ENCODE peak calls at places on chromosomes 11 and 22, in eight cellular contexts. One of them, this sample, is unnamed.

GRCh38 chr22:23106906-23107367 is 34.9 kb downstream of the RSPH14 start:
- DNase-seq in fibroblast of mammary gland: no peak
- DNase-seq in PC-3: no peak
- DNase-seq in activated CD4-positive, alpha-beta T cell treated with anti-CD3 and anti-CD28 coated beads, Interleukin-2, amount 50 U/mL, for 1 hour: no peak
- DNase-seq in lower leg skin: no peak
- DNase-seq in Peyer's patch: no peak
- DNase-seq in cardiac fibroblast: no peak
- DNase-seq in EL: no peak
- DNase-seq in this sample: no peak

GRCh38 chr11:124454552-124454951 is 9.1 kb upstream of the OR8B8 start:
- DNase-seq in fibroblast of mammary gland: no peak
- DNase-seq in PC-3: no peak
- DNase-seq in activated CD4-positive, alpha-beta T cell treated with anti-CD3 and anti-CD28 coated beads, Interleukin-2, amount 50 U/mL, for 1 hour: no peak
- DNase-seq in lower leg skin: no peak
- DNase-seq in Peyer's patch: no peak
- DNase-seq in cardiac fibroblast: no peak
- DNase-seq in EL: no peak
- DNase-seq in this sample: no peak

GRCh38 chr22:31556627-31557203 is 60.4 kb downstream of the SFI1 start:
- DNase-seq in fibroblast of mammary gland: peak; percentile 48
- DNase-seq in PC-3: peak; percentile 58
- DNase-seq in activated CD4-positive, alpha-beta T cell treated with anti-CD3 and anti-CD28 coated beads, Interleukin-2, amount 50 U/mL, for 1 hour: no peak
- DNase-seq in lower leg skin: no peak
- DNase-seq in Peyer's patch: no peak
- DNase-seq in cardiac fibroblast: peak; percentile 61
- DNase-seq in EL: peak; percentile 45
- DNase-seq in this sample: peak; percentile 27

GRCh38 chr11:63530021-63530420 is 6.6 kb upstream of the PLAAT4 start:
- DNase-seq in fibroblast of mammary gland: no peak
- DNase-seq in PC-3: no peak
- DNase-seq in activated CD4-positive, alpha-beta T cell treated with anti-CD3 and anti-CD28 coated beads, Interleukin-2, amount 50 U/mL, for 1 hour: no peak
- DNase-seq in lower leg skin: peak; percentile 42
- DNase-seq in Peyer's patch: no peak
- DNase-seq in cardiac fibroblast: no peak
- DNase-seq in EL: no peak
- DNase-seq in this sample: no peak

GRCh38 chr22:47002692-47003091 is 240.2 kb downstream of the TBC1D22A start:
- DNase-seq in fibroblast of mammary gland: no peak
- DNase-seq in PC-3: no peak
- DNase-seq in activated CD4-positive, alpha-beta T cell treated with anti-CD3 and anti-CD28 coated beads, Interleukin-2, amount 50 U/mL, for 1 hour: no peak
- DNase-seq in lower leg skin: peak; percentile 62
- DNase-seq in Peyer's patch: no peak
- DNase-seq in cardiac fibroblast: no peak
- DNase-seq in EL: no peak
- DNase-seq in this sample: no peak

GRCh38 chr11:3001496-3001895 is 9.4 kb upstream of the NAP1L4 start:
- DNase-seq in fibroblast of mammary gland: no peak
- DNase-seq in PC-3: no peak
- DNase-seq in activated CD4-positive, alpha-beta T cell treated with anti-CD3 and anti-CD28 coated beads, Interleukin-2, amount 50 U/mL, for 1 hour: no peak
- DNase-seq in lower leg skin: peak; percentile 78
- DNase-seq in Peyer's patch: no peak
- DNase-seq in cardiac fibroblast: no peak
- DNase-seq in EL: no peak
- DNase-seq in this sample: no peak

GRCh38 chr22:41075946-41076345 is 16.4 kb upstream of the EP300 start:
- DNase-seq in fibroblast of mammary gland: no peak
- DNase-seq in PC-3: no peak
- DNase-seq in activated CD4-positive, alpha-beta T cell treated with anti-CD3 and anti-CD28 coated beads, Interleukin-2, amount 50 U/mL, for 1 hour: no peak
- DNase-seq in lower leg skin: no peak
- DNase-seq in Peyer's patch: no peak
- DNase-seq in cardiac fibroblast: no peak
- DNase-seq in EL: no peak
- DNase-seq in this sample: no peak

GRCh38 chr11:27218498-27219038 is 144.4 kb downstream of the CCDC34 start:
- DNase-seq in fibroblast of mammary gland: peak; percentile 96
- DNase-seq in PC-3: peak; percentile 36
- DNase-seq in activated CD4-positive, alpha-beta T cell treated with anti-CD3 and anti-CD28 coated beads, Interleukin-2, amount 50 U/mL, for 1 hour: no peak
- DNase-seq in lower leg skin: no peak
- DNase-seq in Peyer's patch: no peak
- DNase-seq in cardiac fibroblast: peak; percentile 84
- DNase-seq in EL: peak; percentile 95
- DNase-seq in this sample: peak; percentile 48

GRCh38 chr22:24948356-24949202 is 2.1 kb upstream of the LHFPL7 start:
- DNase-seq in fibroblast of mammary gland: no peak
- DNase-seq in PC-3: no peak
- DNase-seq in activated CD4-positive, alpha-beta T cell treated with anti-CD3 and anti-CD28 coated beads, Interleukin-2, amount 50 U/mL, for 1 hour: no peak
- DNase-seq in lower leg skin: no peak
- DNase-seq in Peyer's patch: no peak
- DNase-seq in cardiac fibroblast: no peak
- DNase-seq in EL: no peak
- DNase-seq in this sample: no peak

GRCh38 chr11:61007383-61007970 is 36.0 kb downstream of the CD6 start:
- DNase-seq in fibroblast of mammary gland: no peak
- DNase-seq in PC-3: no peak
- DNase-seq in activated CD4-positive, alpha-beta T cell treated with anti-CD3 and anti-CD28 coated beads, Interleukin-2, amount 50 U/mL, for 1 hour: no peak
- DNase-seq in lower leg skin: no peak
- DNase-seq in Peyer's patch: peak; percentile 50
- DNase-seq in cardiac fibroblast: no peak
- DNase-seq in EL: peak; percentile 21
- DNase-seq in this sample: no peak

GRCh38 chr11:36013950-36014349 is 70.1 kb downstream of the LDLRAD3 start:
- DNase-seq in fibroblast of mammary gland: no peak
- DNase-seq in PC-3: no peak
- DNase-seq in activated CD4-positive, alpha-beta T cell treated with anti-CD3 and anti-CD28 coated beads, Interleukin-2, amount 50 U/mL, for 1 hour: no peak
- DNase-seq in lower leg skin: no peak
- DNase-seq in Peyer's patch: no peak
- DNase-seq in cardiac fibroblast: no peak
- DNase-seq in EL: no peak
- DNase-seq in this sample: no peak

GRCh38 chr11:126124284-126124683 is 61.6 kb upstream of the CDON start:
- DNase-seq in fibroblast of mammary gland: no peak
- DNase-seq in PC-3: no peak
- DNase-seq in activated CD4-positive, alpha-beta T cell treated with anti-CD3 and anti-CD28 coated beads, Interleukin-2, amount 50 U/mL, for 1 hour: no peak
- DNase-seq in lower leg skin: no peak
- DNase-seq in Peyer's patch: no peak
- DNase-seq in cardiac fibroblast: no peak
- DNase-seq in EL: no peak
- DNase-seq in this sample: no peak

GRCh38 chr22:28143961-28144745 is 225.1 kb upstream of the PITPNB start:
- DNase-seq in fibroblast of mammary gland: no peak
- DNase-seq in PC-3: no peak
- DNase-seq in activated CD4-positive, alpha-beta T cell treated with anti-CD3 and anti-CD28 coated beads, Interleukin-2, amount 50 U/mL, for 1 hour: no peak
- DNase-seq in lower leg skin: no peak
- DNase-seq in Peyer's patch: no peak
- DNase-seq in cardiac fibroblast: no peak
- DNase-seq in EL: no peak
- DNase-seq in this sample: no peak

GRCh38 chr22:31120642-31121041 is 2.1 kb upstream of the INPP5J start:
- DNase-seq in fibroblast of mammary gland: no peak
- DNase-seq in PC-3: no peak
- DNase-seq in activated CD4-positive, alpha-beta T cell treated with anti-CD3 and anti-CD28 coated beads, Interleukin-2, amount 50 U/mL, for 1 hour: no peak
- DNase-seq in lower leg skin: no peak
- DNase-seq in Peyer's patch: no peak
- DNase-seq in cardiac fibroblast: no peak
- DNase-seq in EL: no peak
- DNase-seq in this sample: no peak

GRCh38 chr22:31872209-31872608 is 72.1 kb upstream of the YWHAH start:
- DNase-seq in fibroblast of mammary gland: no peak
- DNase-seq in PC-3: no peak
- DNase-seq in activated CD4-positive, alpha-beta T cell treated with anti-CD3 and anti-CD28 coated beads, Interleukin-2, amount 50 U/mL, for 1 hour: peak; percentile 5
- DNase-seq in lower leg skin: no peak
- DNase-seq in Peyer's patch: no peak
- DNase-seq in cardiac fibroblast: no peak
- DNase-seq in EL: no peak
- DNase-seq in this sample: no peak

GRCh38 chr11:67099841-67100324 is 19.2 kb upstream of the KDM2A start:
- DNase-seq in fibroblast of mammary gland: no peak
- DNase-seq in PC-3: no peak
- DNase-seq in activated CD4-positive, alpha-beta T cell treated with anti-CD3 and anti-CD28 coated beads, Interleukin-2, amount 50 U/mL, for 1 hour: no peak
- DNase-seq in lower leg skin: no peak
- DNase-seq in Peyer's patch: no peak
- DNase-seq in cardiac fibroblast: no peak
- DNase-seq in EL: no peak
- DNase-seq in this sample: no peak

GRCh38 chr11:95716266-95716665 is 73.3 kb downstream of the FAM76B start:
- DNase-seq in fibroblast of mammary gland: peak; percentile 78
- DNase-seq in PC-3: no peak
- DNase-seq in activated CD4-positive, alpha-beta T cell treated with anti-CD3 and anti-CD28 coated beads, Interleukin-2, amount 50 U/mL, for 1 hour: no peak
- DNase-seq in lower leg skin: no peak
- DNase-seq in Peyer's patch: no peak
- DNase-seq in cardiac fibroblast: peak; percentile 73
- DNase-seq in EL: no peak
- DNase-seq in this sample: peak; percentile 24

GRCh38 chr11:3085052-3085451 is 27.8 kb upstream of the CARS1 start:
- DNase-seq in fibroblast of mammary gland: no peak
- DNase-seq in PC-3: peak; percentile 4
- DNase-seq in activated CD4-positive, alpha-beta T cell treated with anti-CD3 and anti-CD28 coated beads, Interleukin-2, amount 50 U/mL, for 1 hour: no peak
- DNase-seq in lower leg skin: no peak
- DNase-seq in Peyer's patch: no peak
- DNase-seq in cardiac fibroblast: no peak
- DNase-seq in EL: no peak
- DNase-seq in this sample: no peak

GRCh38 chr11:117900720-117901440 is 24.4 kb upstream of the FXYD6 start:
- DNase-seq in fibroblast of mammary gland: no peak
- DNase-seq in PC-3: no peak
- DNase-seq in activated CD4-positive, alpha-beta T cell treated with anti-CD3 and anti-CD28 coated beads, Interleukin-2, amount 50 U/mL, for 1 hour: no peak
- DNase-seq in lower leg skin: peak; percentile 61
- DNase-seq in Peyer's patch: no peak
- DNase-seq in cardiac fibroblast: no peak
- DNase-seq in EL: no peak
- DNase-seq in this sample: no peak